ENCODE peak calls at places on chromosome 9, in ten cellular contexts. X, Q, S, W, C, I, G, U, T and H are unnamed samples.

GRCh38 chr9:116937361-116937760 is 250.3 kb downstream of the TRIM32 start:
- DNase-seq in X (no peak), Q (no peak), S (no peak), W (no peak), C (no peak), I (no peak), G (no peak), U (no peak), T (no peak), H (no peak)

GRCh38 chr9:71146511-71146910 is 25.1 kb upstream of the TRPM3 start:
- DNase-seq in X (no peak), Q (no peak), S (no peak), W (peak), C (no peak), I (no peak), G (no peak), U (no peak), T (no peak), H (no peak)

GRCh38 chr9:98333703-98334582 is 78.5 kb upstream of the TBC1D2 start:
- DNase-seq in X (no peak), Q (peak), S (no peak), W (peak), C (no peak), I (no peak), G (peak), U (no peak), T (peak), H (no peak)

GRCh38 chr9:95910023-95910706 is 34.7 kb downstream of the ERCC6L2 start:
- DNase-seq in X (no peak), Q (peak), S (no peak), W (no peak), C (no peak), I (no peak), G (peak), U (no peak), T (no peak), H (no peak)

GRCh38 chr9:91948061-91948422 is 2.0 kb downstream of the ROR2 start:
- DNase-seq in X (no peak), Q (no peak), S (no peak), W (no peak), C (no peak), I (no peak), G (peak), U (no peak), T (no peak), H (no peak)

GRCh38 chr9:126703330-126704156 is 89.8 kb downstream of the LMX1B start:
- DNase-seq in X (no peak), Q (no peak), S (peak), W (no peak), C (peak), I (no peak), G (no peak), U (no peak), T (no peak), H (no peak)

GRCh38 chr9:23651051-23651450 is 175.0 kb downstream of the ELAVL2 start:
- DNase-seq in X (no peak), Q (no peak), S (no peak), W (no peak), C (no peak), I (no peak), G (no peak), U (no peak), T (no peak), H (no peak)

GRCh38 chr9:675697-676370 is 165.7 kb upstream of the DMRT1 start:
- DNase-seq in X (no peak), Q (no peak), S (no peak), W (no peak), C (no peak), I (no peak), G (no peak), U (no peak), T (no peak), H (no peak)

GRCh38 chr9:81389569-81389993 is 299.8 kb downstream of the TLE1 start:
- DNase-seq in X (no peak), Q (peak), S (no peak), W (peak), C (no peak), I (no peak), G (peak), U (no peak), T (peak), H (no peak)

GRCh38 chr9:114315723-114316363 is 7.1 kb upstream of the ORM1 start:
- DNase-seq in X (no peak), Q (no peak), S (peak), W (no peak), C (no peak), I (no peak), G (no peak), U (no peak), T (no peak), H (no peak)

GRCh38 chr9:92600075-92600741 is 64.4 kb upstream of the ECM2 start:
- DNase-seq in X (no peak), Q (no peak), S (no peak), W (peak), C (no peak), I (no peak), G (no peak), U (no peak), T (no peak), H (no peak)

GRCh38 chr9:134445000-134445399 is 118.7 kb downstream of the RXRA start:
- DNase-seq in X (peak), Q (peak), S (no peak), W (no peak), C (no peak), I (no peak), G (no peak), U (no peak), T (no peak), H (no peak)

GRCh38 chr9:93218161-93218560 is 34.2 kb downstream of the WNK2 start:
- DNase-seq in X (no peak), Q (no peak), S (no peak), W (no peak), C (peak), I (no peak), G (no peak), U (no peak), T (no peak), H (no peak)

GRCh38 chr9:91379461-91379860 is 17.7 kb upstream of the AUH start:
- DNase-seq in X (no peak), Q (no peak), S (no peak), W (no peak), C (no peak), I (no peak), G (peak), U (no peak), T (no peak), H (no peak)

GRCh38 chr9:70262948-70263347 is 4.2 kb downstream of the SMC5 start:
- DNase-seq in X (no peak), Q (no peak), S (no peak), W (peak), C (no peak), I (no peak), G (no peak), U (no peak), T (no peak), H (no peak)

GRCh38 chr9:126173929-126174328 is 152.7 kb upstream of the MVB12B start:
- DNase-seq in X (no peak), Q (no peak), S (no peak), W (no peak), C (no peak), I (no peak), G (no peak), U (no peak), T (no peak), H (no peak)

GRCh38 chr9:29078063-29078660 is 1504.9 kb upstream of the C9orf72 start:
- DNase-seq in X (no peak), Q (peak), S (no peak), W (peak), C (no peak), I (no peak), G (peak), U (no peak), T (no peak), H (no peak)

GRCh38 chr9:16417101-16417500 is 453.4 kb downstream of the BNC2 start:
- DNase-seq in X (no peak), Q (peak), S (no peak), W (no peak), C (no peak), I (peak), G (peak), U (no peak), T (no peak), H (no peak)

GRCh38 chr9:123111977-123112869 is 78.8 kb downstream of the GPR21 start:
- DNase-seq in X (no peak), Q (no peak), S (no peak), W (peak), C (peak), I (peak), G (peak), U (no peak), T (peak), H (peak)

GRCh38 chr9:33851301-33851700 is 34.3 kb downstream of the UBE2R2 start:
- DNase-seq in X (no peak), Q (no peak), S (no peak), W (no peak), C (no peak), I (no peak), G (no peak), U (no peak), T (no peak), H (no peak)

GRCh38 chr9:137506274-137506673 is 43.9 kb downstream of the PNPLA7 start:
- DNase-seq in X (no peak), Q (no peak), S (no peak), W (no peak), C (no peak), I (peak), G (no peak), U (no peak), T (no peak), H (no peak)

GRCh38 chr9:105890046-105890822 is 195.9 kb downstream of the TMEM38B start:
- DNase-seq in X (no peak), Q (peak), S (no peak), W (no peak), C (no peak), I (no peak), G (no peak), U (no peak), T (no peak), H (no peak)

GRCh38 chr9:109312783-109313182 is 8.1 kb downstream of the EPB41L4B start:
- DNase-seq in X (no peak), Q (no peak), S (no peak), W (no peak), C (no peak), I (no peak), G (no peak), U (no peak), T (no peak), H (no peak)

GRCh38 chr9:94096819-94097577 is 12.7 kb downstream of the PTPDC1 start:
- DNase-seq in X (no peak), Q (peak), S (no peak), W (peak), C (no peak), I (no peak), G (no peak), U (no peak), T (no peak), H (no peak)

GRCh38 chr9:2116073-2116472 is 100.9 kb downstream of the SMARCA2 start:
- DNase-seq in X (peak), Q (peak), S (no peak), W (no peak), C (no peak), I (no peak), G (no peak), U (no peak), T (no peak), H (no peak)

GRCh38 chr9:124180557-124180956 is 77.2 kb upstream of the NEK6 start:
- DNase-seq in X (no peak), Q (no peak), S (peak), W (no peak), C (peak), I (peak), G (peak), U (no peak), T (no peak), H (no peak)

GRCh38 chr9:7560669-7561305 is 238.8 kb downstream of the DMAC1 start:
- DNase-seq in X (no peak), Q (no peak), S (no peak), W (no peak), C (no peak), I (no peak), G (no peak), U (no peak), T (no peak), H (no peak)

GRCh38 chr9:129465834-129466535 is 154.9 kb downstream of the C9orf50 start:
- DNase-seq in X (no peak), Q (no peak), S (no peak), W (no peak), C (no peak), I (no peak), G (no peak), U (no peak), T (no peak), H (no peak)

GRCh38 chr9:99511723-99512122 is 289.6 kb downstream of the SEC61B start:
- DNase-seq in X (no peak), Q (no peak), S (no peak), W (no peak), C (no peak), I (no peak), G (no peak), U (no peak), T (no peak), H (no peak)

GRCh38 chr9:134912126-134912840 is 5.4 kb downstream of the FCN1 start:
- DNase-seq in X (no peak), Q (no peak), S (no peak), W (no peak), C (no peak), I (no peak), G (no peak), U (no peak), T (no peak), H (no peak)

GRCh38 chr9:3285365-3286161 is 240.2 kb downstream of the RFX3 start:
- DNase-seq in X (no peak), Q (peak), S (no peak), W (no peak), C (no peak), I (no peak), G (peak), U (no peak), T (no peak), H (no peak)

GRCh38 chr9:18002718-18003438 is 424.0 kb downstream of the SH3GL2 start:
- DNase-seq in X (no peak), Q (no peak), S (no peak), W (no peak), C (no peak), I (no peak), G (no peak), U (no peak), T (peak), H (no peak)

GRCh38 chr9:97059661-97060060 is 20.7 kb upstream of the CTSV start:
- DNase-seq in X (no peak), Q (peak), S (no peak), W (peak), C (no peak), I (no peak), G (no peak), U (no peak), T (no peak), H (no peak)

GRCh38 chr9:135777623-135778177 is 75.7 kb downstream of the KCNT1 start:
- DNase-seq in X (no peak), Q (no peak), S (no peak), W (no peak), C (no peak), I (no peak), G (no peak), U (no peak), T (no peak), H (no peak)

GRCh38 chr9:125434986-125435775 is 173.6 kb downstream of the GAPVD1 start:
- DNase-seq in X (no peak), Q (no peak), S (peak), W (no peak), C (no peak), I (no peak), G (no peak), U (no peak), T (no peak), H (no peak)

GRCh38 chr9:86072393-86073016 is 26.9 kb downstream of the GOLM1 start:
- DNase-seq in X (no peak), Q (no peak), S (no peak), W (no peak), C (no peak), I (no peak), G (peak), U (no peak), T (no peak), H (no peak)

GRCh38 chr9:129580211-129580915 is 40.5 kb downstream of the C9orf50 start:
- DNase-seq in X (peak), Q (peak), S (no peak), W (no peak), C (no peak), I (no peak), G (no peak), U (no peak), T (no peak), H (no peak)